ENCODE peak calls at places on chromosome 3, in seven cellular contexts. T is A172, F is cardiac muscle cell, A is T-cell, U is brain microvascular endothelial cell, V is GM23248, X is 8988T. H is an unnamed sample.

GRCh38 chr3:168885028-168885427 is 778.5 kb downstream of the MECOM start:
- DNase-seq in T (peak), F (peak), A (no peak), U (peak), V (peak), X (no peak), H (no peak)

GRCh38 chr3:10744098-10744465 is 71.9 kb upstream of the SLC6A11 start:
- DNase-seq in T (no peak), F (no peak), A (no peak), U (no peak), V (peak), X (peak), H (peak)

GRCh38 chr3:23953523-23953922 is 8.4 kb downstream of the NR1D2 start:
- DNase-seq in T (no peak), F (no peak), A (no peak), U (no peak), V (no peak), X (no peak), H (no peak)

GRCh38 chr3:138690036-138690435 is 81.5 kb downstream of the FAIM start:
- DNase-seq in T (no peak), F (no peak), A (no peak), U (no peak), V (no peak), X (no peak), H (no peak)

GRCh38 chr3:129686941-129687340 is 80.5 kb upstream of the PLXND1 start:
- DNase-seq in T (no peak), F (no peak), A (no peak), U (no peak), V (no peak), X (no peak), H (peak)

GRCh38 chr3:52295809-52296208 is 8.2 kb downstream of the GLYCTK start:
- DNase-seq in T (no peak), F (no peak), A (no peak), U (no peak), V (no peak), X (no peak), H (no peak)

GRCh38 chr3:33171580-33171979 is 47.0 kb downstream of the SUSD5 start:
- DNase-seq in T (no peak), F (no peak), A (no peak), U (no peak), V (no peak), X (no peak), H (no peak)

GRCh38 chr3:24128195-24129005 is 183.3 kb downstream of the NR1D2 start:
- DNase-seq in T (no peak), F (peak), A (no peak), U (no peak), V (peak), X (no peak), H (no peak)

GRCh38 chr3:61561374-61562041 is at the start of gene PTPRG:
- DNase-seq in T (peak), F (peak), A (no peak), U (peak), V (peak), X (peak), H (peak)